ENCODE peak calls at places on chromosomes 7 and 10, in six cellular contexts. One of them, this sample, is unnamed.

GRCh38 chr7:106218546-106218945 is 66.2 kb downstream of the NAMPT start:
- DNase-seq in T-helper 9 cell: no peak
- DNase-seq in activated CD8-positive, alpha-beta T cell treated with anti-CD3 and anti-CD28 coated beads for 36 hours: no peak
- DNase-seq in H9: no peak
- DNase-seq in non-pigmented ciliary epithelial cell: no peak
- DNase-seq in sigmoid colon: no peak
- DNase-seq in this sample: no peak

GRCh38 chr7:31126976-31127375 is 74.9 kb downstream of the ADCYAP1R1 start:
- DNase-seq in T-helper 9 cell: no peak
- DNase-seq in activated CD8-positive, alpha-beta T cell treated with anti-CD3 and anti-CD28 coated beads for 36 hours: no peak
- DNase-seq in H9: no peak
- DNase-seq in non-pigmented ciliary epithelial cell: no peak
- DNase-seq in sigmoid colon: no peak
- DNase-seq in this sample: no peak

GRCh38 chr7:85833071-85833470 is 646.2 kb upstream of the SEMA3D start:
- DNase-seq in T-helper 9 cell: no peak
- DNase-seq in activated CD8-positive, alpha-beta T cell treated with anti-CD3 and anti-CD28 coated beads for 36 hours: no peak
- DNase-seq in H9: no peak
- DNase-seq in non-pigmented ciliary epithelial cell: no peak
- DNase-seq in sigmoid colon: no peak
- DNase-seq in this sample: no peak

GRCh38 chr7:124765401-124766352 is at the start of gene GPR37:
- DNase-seq in T-helper 9 cell: no peak
- DNase-seq in activated CD8-positive, alpha-beta T cell treated with anti-CD3 and anti-CD28 coated beads for 36 hours: peak; percentile 49
- DNase-seq in H9: peak; percentile 95
- DNase-seq in non-pigmented ciliary epithelial cell: peak; percentile 53
- DNase-seq in sigmoid colon: peak; percentile 74
- DNase-seq in this sample: no peak

GRCh38 chr10:7792541-7792940 is 4.6 kb downstream of the ATP5F1C start:
- DNase-seq in T-helper 9 cell: no peak
- DNase-seq in activated CD8-positive, alpha-beta T cell treated with anti-CD3 and anti-CD28 coated beads for 36 hours: no peak
- DNase-seq in H9: no peak
- DNase-seq in non-pigmented ciliary epithelial cell: no peak
- DNase-seq in sigmoid colon: no peak
- DNase-seq in this sample: no peak

GRCh38 chr7:36509962-36510361 is 120.3 kb downstream of the ANLN start:
- DNase-seq in T-helper 9 cell: no peak
- DNase-seq in activated CD8-positive, alpha-beta T cell treated with anti-CD3 and anti-CD28 coated beads for 36 hours: no peak
- DNase-seq in H9: peak; percentile 43
- DNase-seq in non-pigmented ciliary epithelial cell: no peak
- DNase-seq in sigmoid colon: no peak
- DNase-seq in this sample: no peak

GRCh38 chr10:133176546-133176945 is 16.5 kb downstream of the KNDC1 start:
- DNase-seq in T-helper 9 cell: no peak
- DNase-seq in activated CD8-positive, alpha-beta T cell treated with anti-CD3 and anti-CD28 coated beads for 36 hours: no peak
- DNase-seq in H9: no peak
- DNase-seq in non-pigmented ciliary epithelial cell: no peak
- DNase-seq in sigmoid colon: peak; percentile 40
- DNase-seq in this sample: no peak

GRCh38 chr10:96279219-96279641 is 7.9 kb upstream of the BLNK start:
- DNase-seq in T-helper 9 cell: no peak
- DNase-seq in activated CD8-positive, alpha-beta T cell treated with anti-CD3 and anti-CD28 coated beads for 36 hours: no peak
- DNase-seq in H9: no peak
- DNase-seq in non-pigmented ciliary epithelial cell: no peak
- DNase-seq in sigmoid colon: no peak
- DNase-seq in this sample: no peak

GRCh38 chr10:84078771-84079170 is 60.5 kb upstream of the GHITM start:
- DNase-seq in T-helper 9 cell: no peak
- DNase-seq in activated CD8-positive, alpha-beta T cell treated with anti-CD3 and anti-CD28 coated beads for 36 hours: no peak
- DNase-seq in H9: no peak
- DNase-seq in non-pigmented ciliary epithelial cell: no peak
- DNase-seq in sigmoid colon: no peak
- DNase-seq in this sample: no peak

GRCh38 chr10:70494966-70495365 is 16.4 kb downstream of the PALD1 start:
- DNase-seq in T-helper 9 cell: no peak
- DNase-seq in activated CD8-positive, alpha-beta T cell treated with anti-CD3 and anti-CD28 coated beads for 36 hours: peak; percentile 48
- DNase-seq in H9: no peak
- DNase-seq in non-pigmented ciliary epithelial cell: no peak
- DNase-seq in sigmoid colon: no peak
- DNase-seq in this sample: no peak

This sample was measured in CMK.